ENCODE peak calls at places on chromosomes 12 and 14, in seven cellular contexts. S is lung, V is uterus, X is Peyer's patch, F is WERI-Rb-1, I is adrenal gland, T is tibial artery. E is an unnamed sample.
A peak's percentile ranks its signal among the peaks of the same experiment; 100 is the strongest.

GRCh38 chr12:121139301-121139700 is 6.6 kb downstream of the P2RX7 start:
- DNase-seq in S (no peak), V (no peak), X (no peak), F (no peak), I (no peak), T (no peak), E (no peak)

GRCh38 chr14:32813401-32813800 is 125.3 kb upstream of the NPAS3 start:
- DNase-seq in S (no peak), V (no peak), X (no peak), F (no peak), I (no peak), T (no peak), E (no peak)

GRCh38 chr12:64746663-64747062 is 12.5 kb downstream of the GNS start:
- DNase-seq in S (no peak), V (no peak), X (no peak), F (no peak), I (no peak), T (no peak), E (no peak)

GRCh38 chr14:39005044-39005736 is 97.8 kb downstream of the SEC23A start:
- DNase-seq in S (no peak), V (no peak), X (no peak), F (no peak), I (no peak), T (no peak), E (no peak)

GRCh38 chr14:71181215-71182003 is 274.1 kb downstream of the PCNX1 start:
- DNase-seq in S (no peak), V (no peak), X (no peak), F (no peak), I (peak; percentile 10), T (no peak), E (no peak)

GRCh38 chr12:53989227-53990113 is 4.5 kb downstream of the HOXC10 start:
- DNase-seq in S (no peak), V (no peak), X (no peak), F (peak; percentile 43), I (peak; percentile 41), T (no peak), E (no peak)

GRCh38 chr14:20998139-20998538 is 954 bp upstream of the SLC39A2 start:
- DNase-seq in S (no peak), V (no peak), X (no peak), F (no peak), I (no peak), T (no peak), E (no peak)

GRCh38 chr14:59897757-59898383 is 22.1 kb upstream of the LRRC9 start:
- DNase-seq in S (no peak), V (no peak), X (no peak), F (peak; percentile 53), I (peak; percentile 29), T (no peak), E (no peak)

GRCh38 chr14:20682435-20683124 is 1.8 kb upstream of the RNASE4 start:
- DNase-seq in S (peak; percentile 85), V (peak; percentile 90), X (peak; percentile 89), F (no peak), I (peak; percentile 92), T (peak; percentile 95), E (peak; percentile 89)

GRCh38 chr14:104438166-104438887 is 141.2 kb upstream of the C14orf180 start:
- DNase-seq in S (peak; percentile 25), V (no peak), X (no peak), F (no peak), I (no peak), T (no peak), E (no peak)

GRCh38 chr12:50079771-50080170 is 5.4 kb upstream of the SMARCD1 start:
- DNase-seq in S (no peak), V (no peak), X (no peak), F (no peak), I (no peak), T (no peak), E (no peak)

GRCh38 chr12:46494424-46494823 is 121.9 kb upstream of the SLC38A2 start:
- DNase-seq in S (no peak), V (no peak), X (no peak), F (no peak), I (no peak), T (no peak), E (no peak)

GRCh38 chr12:77003244-77003643 is 62.1 kb downstream of the E2F7 start:
- DNase-seq in S (no peak), V (no peak), X (no peak), F (no peak), I (no peak), T (no peak), E (no peak)

GRCh38 chr12:117334855-117335587 is 26.4 kb downstream of the NOS1 start:
- DNase-seq in S (no peak), V (no peak), X (no peak), F (no peak), I (no peak), T (no peak), E (no peak)
- H3K27me3 ChIP-seq in S (no peaks in the 10 kb centered on the region), V (no peaks in the 10 kb centered on the region), X (no peaks in the 10 kb centered on the region), F (no peaks in the 10 kb centered on the region), I (no peaks in the 10 kb centered on the region), T (no peaks in the 10 kb centered on the region), E (peaks cover 4% of the 10 kb centered on the region)

GRCh38 chr12:130815028-130815741 is 23.9 kb downstream of the STX2 start:
- DNase-seq in S (no peak), V (no peak), X (no peak), F (peak; percentile 28), I (no peak), T (no peak), E (no peak)

GRCh38 chr12:130816055-130816454 is 23.0 kb downstream of the STX2 start:
- DNase-seq in S (no peak), V (no peak), X (no peak), F (no peak), I (no peak), T (no peak), E (no peak)

GRCh38 chr12:130813436-130813835 is 25.6 kb downstream of the STX2 start:
- DNase-seq in S (no peak), V (no peak), X (no peak), F (no peak), I (no peak), T (no peak), E (no peak)

GRCh38 chr12:130817804-130818203 is 21.2 kb downstream of the STX2 start:
- DNase-seq in S (no peak), V (no peak), X (no peak), F (no peak), I (no peak), T (no peak), E (no peak)

GRCh38 chr12:130813949-130814348 is 25.1 kb downstream of the STX2 start:
- DNase-seq in S (no peak), V (no peak), X (no peak), F (no peak), I (no peak), T (no peak), E (no peak)
- H3K9me3 ChIP-seq in S (no peaks in the 10 kb centered on the region), V (no peaks in the 10 kb centered on the region), X (no peaks in the 10 kb centered on the region), F (no peaks in the 10 kb centered on the region), I (no peaks in the 10 kb centered on the region), T (no peaks in the 10 kb centered on the region), E (no peaks in the 10 kb centered on the region)

GRCh38 chr14:53842938-53843337 is 113.7 kb downstream of the BMP4 start:
- DNase-seq in S (no peak), V (no peak), X (no peak), F (no peak), I (no peak), T (no peak), E (no peak)

GRCh38 chr14:53841109-53842099 is 115.2 kb downstream of the BMP4 start:
- DNase-seq in S (no peak), V (no peak), X (no peak), F (no peak), I (no peak), T (no peak), E (no peak)

GRCh38 chr14:53836546-53836945 is 120.1 kb downstream of the BMP4 start:
- DNase-seq in S (no peak), V (no peak), X (no peak), F (no peak), I (no peak), T (no peak), E (no peak)

GRCh38 chr14:53838374-53838773 is 118.3 kb downstream of the BMP4 start:
- DNase-seq in S (no peak), V (no peak), X (no peak), F (no peak), I (no peak), T (no peak), E (no peak)

DNA sequence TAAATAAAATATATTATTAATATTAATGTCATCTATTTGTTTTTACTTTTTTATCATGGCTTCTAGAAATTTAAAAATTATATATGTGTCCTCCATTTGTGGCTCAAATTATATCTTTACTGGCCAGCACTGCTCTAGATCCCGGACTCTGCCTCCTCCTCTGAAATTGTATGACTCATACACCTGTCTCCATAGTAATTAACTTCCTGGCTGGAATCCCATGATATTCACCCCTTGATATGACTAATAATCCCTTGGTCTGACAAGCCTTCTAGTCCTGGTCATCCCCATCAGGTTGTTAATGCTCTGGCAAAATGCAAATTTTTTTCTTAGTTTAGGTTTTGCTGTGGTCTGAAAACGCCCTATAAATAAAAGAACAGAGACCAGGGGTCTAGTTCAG is 116.2 kb downstream of the BMP4 start:
- DNase-seq in S (no peak), V (no peak), X (no peak), F (no peak), I (no peak), T (no peak), E (no peak)
- H3K27ac ChIP-seq in S (no peak overlapping the region), V (no peak overlapping the region), X (no peak overlapping the region), F (no peak overlapping the region), I (no peak overlapping the region), T (no peak overlapping the region), E (no peak overlapping the region)

DNA sequence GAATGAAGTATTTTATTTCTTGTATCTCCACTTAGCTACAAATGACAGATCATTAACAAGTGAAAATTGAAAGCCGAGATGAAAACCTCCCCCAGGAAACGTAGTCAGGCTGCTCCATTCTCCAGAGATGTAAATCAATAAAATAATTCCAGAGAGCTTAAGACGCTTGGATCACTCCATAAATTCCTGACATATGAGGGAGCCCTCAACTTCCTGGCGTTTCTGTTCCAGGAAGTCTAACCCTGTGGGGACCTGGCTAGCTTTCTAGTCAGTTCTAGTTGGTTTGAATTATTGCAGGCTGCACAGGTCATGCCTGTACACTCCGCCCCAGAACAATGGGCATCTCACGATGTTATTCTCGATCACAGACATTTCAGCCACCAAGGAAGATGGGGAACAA is 76.3 kb downstream of the RIMBP2 start:
- DNase-seq in S (no peak), V (no peak), X (no peak), F (no peak), I (no peak), T (no peak), E (no peak)
- H3K27me3 ChIP-seq in S (no peaks in the 10 kb centered on the region), V (no peaks in the 10 kb centered on the region), X (no peaks in the 10 kb centered on the region), F (no peaks in the 10 kb centered on the region), I (no peaks in the 10 kb centered on the region), T (no peaks in the 10 kb centered on the region), E (no peaks in the 10 kb centered on the region)

GRCh38 chr12:37548266-37548805 is 768.2 kb upstream of the ALG10B start:
- DNase-seq in S (no peak), V (no peak), X (no peak), F (no peak), I (no peak), T (no peak), E (no peak)

GRCh38 chr12:37545759-37546158 is 770.8 kb upstream of the ALG10B start:
- DNase-seq in S (no peak), V (no peak), X (no peak), F (no peak), I (no peak), T (no peak), E (no peak)

GRCh38 chr12:37546901-37547475 is 769.6 kb upstream of the ALG10B start:
- DNase-seq in S (no peak), V (no peak), X (no peak), F (no peak), I (no peak), T (no peak), E (no peak)

GRCh38 chr12:37546206-37546605 is 770.4 kb upstream of the ALG10B start:
- DNase-seq in S (no peak), V (no peak), X (no peak), F (no peak), I (no peak), T (no peak), E (no peak)

GRCh38 chr12:37547611-37548010 is 769.0 kb upstream of the ALG10B start:
- DNase-seq in S (no peak), V (no peak), X (no peak), F (no peak), I (no peak), T (no peak), E (no peak)
- H3K9me3 ChIP-seq in S (peaks cover 35% of the 10 kb centered on the region), V (no peaks in the 10 kb centered on the region), X (no peaks in the 10 kb centered on the region), F (no peaks in the 10 kb centered on the region), I (no peaks in the 10 kb centered on the region), T (no peaks in the 10 kb centered on the region), E (no peaks in the 10 kb centered on the region)